ENCODE peak calls at places on chromosomes 7 and 10, in eight cellular contexts. One of them, this sample, is unnamed.

GRCh38 chr10:85900060-85900459 is 466.5 kb downstream of the GRID1 start:
- DNase-seq in thoracic aorta: no peak
- DNase-seq in coronary artery: no peak
- DNase-seq in Panc1: no peak
- DNase-seq in IMR-90: no peak
- DNase-seq in uterus: no peak
- DNase-seq in endothelial cell of umbilical vein: no peak
- DNase-seq in dorsolateral prefrontal cortex: no peak
- DNase-seq in this sample: no peak

GRCh38 chr10:48506147-48506917 is 98.5 kb downstream of the ARHGAP22 start:
- DNase-seq in thoracic aorta: no peak
- DNase-seq in coronary artery: no peak
- DNase-seq in Panc1: no peak
- DNase-seq in IMR-90: peak
- DNase-seq in uterus: no peak
- DNase-seq in endothelial cell of umbilical vein: peak
- DNase-seq in dorsolateral prefrontal cortex: no peak
- DNase-seq in this sample: no peak

GRCh38 chr10:46268076-46268881 is 18.5 kb upstream of the ANTXRL start:
- DNase-seq in thoracic aorta: no peak
- DNase-seq in coronary artery: peak
- DNase-seq in Panc1: no peak
- DNase-seq in IMR-90: no peak
- DNase-seq in uterus: no peak
- DNase-seq in endothelial cell of umbilical vein: no peak
- DNase-seq in dorsolateral prefrontal cortex: no peak
- DNase-seq in this sample: no peak

GRCh38 chr10:8279598-8279997 is 225.1 kb downstream of the GATA3 start:
- DNase-seq in thoracic aorta: no peak
- DNase-seq in coronary artery: no peak
- DNase-seq in Panc1: no peak
- DNase-seq in IMR-90: peak
- DNase-seq in uterus: no peak
- DNase-seq in endothelial cell of umbilical vein: no peak
- DNase-seq in dorsolateral prefrontal cortex: no peak
- DNase-seq in this sample: peak

GRCh38 chr10:129593953-129594352 is 126.9 kb downstream of the MGMT start:
- DNase-seq in thoracic aorta: no peak
- DNase-seq in coronary artery: no peak
- DNase-seq in Panc1: no peak
- DNase-seq in IMR-90: peak
- DNase-seq in uterus: no peak
- DNase-seq in endothelial cell of umbilical vein: no peak
- DNase-seq in dorsolateral prefrontal cortex: no peak
- DNase-seq in this sample: no peak

GRCh38 chr10:16770646-16771045 is 46.6 kb downstream of the RSU1 start:
- DNase-seq in thoracic aorta: no peak
- DNase-seq in coronary artery: no peak
- DNase-seq in Panc1: no peak
- DNase-seq in IMR-90: no peak
- DNase-seq in uterus: no peak
- DNase-seq in endothelial cell of umbilical vein: no peak
- DNase-seq in dorsolateral prefrontal cortex: no peak
- DNase-seq in this sample: no peak

GRCh38 chr7:64183126-64183742 is 23.8 kb upstream of the ZNF735 start:
- DNase-seq in thoracic aorta: no peak
- DNase-seq in coronary artery: no peak
- DNase-seq in Panc1: no peak
- DNase-seq in IMR-90: no peak
- DNase-seq in uterus: no peak
- DNase-seq in endothelial cell of umbilical vein: no peak
- DNase-seq in dorsolateral prefrontal cortex: no peak
- DNase-seq in this sample: no peak

GRCh38 chr10:97463363-97464132 is 17.6 kb downstream of the ZDHHC16 start:
- DNase-seq in thoracic aorta: no peak
- DNase-seq in coronary artery: no peak
- DNase-seq in Panc1: peak
- DNase-seq in IMR-90: peak
- DNase-seq in uterus: peak
- DNase-seq in endothelial cell of umbilical vein: peak
- DNase-seq in dorsolateral prefrontal cortex: no peak
- DNase-seq in this sample: no peak

GRCh38 chr10:130018253-130018652 is 54.2 kb upstream of the EBF3 start:
- DNase-seq in thoracic aorta: no peak
- DNase-seq in coronary artery: peak
- DNase-seq in Panc1: no peak
- DNase-seq in IMR-90: peak
- DNase-seq in uterus: no peak
- DNase-seq in endothelial cell of umbilical vein: no peak
- DNase-seq in dorsolateral prefrontal cortex: no peak
- DNase-seq in this sample: no peak

GRCh38 chr7:105782391-105783063 is 93.9 kb downstream of the ATXN7L1 start:
- DNase-seq in thoracic aorta: no peak
- DNase-seq in coronary artery: no peak
- DNase-seq in Panc1: no peak
- DNase-seq in IMR-90: peak
- DNase-seq in uterus: no peak
- DNase-seq in endothelial cell of umbilical vein: peak
- DNase-seq in dorsolateral prefrontal cortex: no peak
- DNase-seq in this sample: no peak

GRCh38 chr10:101134299-101135127 is 3.4 kb downstream of the TLX1 start:
- DNase-seq in thoracic aorta: no peak
- DNase-seq in coronary artery: no peak
- DNase-seq in Panc1: no peak
- DNase-seq in IMR-90: no peak
- DNase-seq in uterus: no peak
- DNase-seq in endothelial cell of umbilical vein: no peak
- DNase-seq in dorsolateral prefrontal cortex: no peak
- DNase-seq in this sample: no peak

GRCh38 chr10:8532647-8533046 is 478.2 kb downstream of the GATA3 start:
- DNase-seq in thoracic aorta: no peak
- DNase-seq in coronary artery: no peak
- DNase-seq in Panc1: no peak
- DNase-seq in IMR-90: no peak
- DNase-seq in uterus: no peak
- DNase-seq in endothelial cell of umbilical vein: no peak
- DNase-seq in dorsolateral prefrontal cortex: no peak
- DNase-seq in this sample: no peak

GRCh38 chr7:25820432-25821040 is 331.5 kb upstream of the NFE2L3 start:
- DNase-seq in thoracic aorta: no peak
- DNase-seq in coronary artery: no peak
- DNase-seq in Panc1: no peak
- DNase-seq in IMR-90: no peak
- DNase-seq in uterus: no peak
- DNase-seq in endothelial cell of umbilical vein: peak
- DNase-seq in dorsolateral prefrontal cortex: no peak
- DNase-seq in this sample: no peak
- TF ChIP-seq CTCF in thoracic aorta: no peak
- TF ChIP-seq CTCF in coronary artery: no peak
- TF ChIP-seq CTCF in Panc1: peak
- TF ChIP-seq CTCF in IMR-90: peak
- TF ChIP-seq CTCF in uterus: peak
- TF ChIP-seq CTCF in endothelial cell of umbilical vein: peak
- TF ChIP-seq CTCF in dorsolateral prefrontal cortex: peak
- TF ChIP-seq CTCF in this sample: peak

DNA sequence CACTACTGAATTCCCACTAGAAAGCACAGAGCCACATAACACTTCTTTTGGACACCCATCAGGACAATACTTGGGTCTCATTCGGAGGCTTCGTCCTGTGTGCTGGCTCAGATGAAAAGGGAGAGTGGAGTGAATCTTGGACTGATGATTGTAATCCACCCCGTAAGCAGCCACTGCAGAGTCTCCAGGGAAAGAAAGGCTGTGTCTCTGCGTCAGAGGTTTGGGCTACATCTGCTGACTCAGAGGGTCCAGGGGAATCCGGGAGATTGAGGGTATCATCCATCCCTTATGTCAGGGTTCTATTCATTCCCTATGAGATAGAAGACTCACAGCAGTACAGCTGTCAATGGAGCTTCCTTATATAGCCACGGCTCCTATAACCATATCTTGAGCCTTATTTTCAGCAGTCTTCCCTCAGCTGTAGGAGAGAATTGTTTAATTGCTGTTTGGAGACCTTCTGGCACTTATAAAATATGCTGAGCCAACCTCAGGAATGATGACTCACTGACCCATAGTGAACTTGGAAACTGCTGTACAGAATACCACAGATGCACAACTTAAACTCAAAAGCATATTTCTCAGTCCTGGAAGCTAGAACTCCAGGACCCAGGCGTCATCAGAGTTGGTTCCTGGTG is 558.3 kb upstream of the PFKP start:
- DNase-seq in thoracic aorta: no peak
- DNase-seq in coronary artery: no peak
- DNase-seq in Panc1: no peak
- DNase-seq in IMR-90: peak
- DNase-seq in uterus: no peak
- DNase-seq in endothelial cell of umbilical vein: no peak
- DNase-seq in dorsolateral prefrontal cortex: no peak
- DNase-seq in this sample: no peak
- H3K4me3 ChIP-seq in thoracic aorta: no peak
- H3K4me3 ChIP-seq in coronary artery: no peak
- H3K4me3 ChIP-seq in Panc1: no peak
- H3K4me3 ChIP-seq in IMR-90: no peak
- H3K4me3 ChIP-seq in uterus: no peak
- H3K4me3 ChIP-seq in endothelial cell of umbilical vein: no peak
- H3K4me3 ChIP-seq in dorsolateral prefrontal cortex: no peak
- H3K4me3 ChIP-seq in this sample: no peak

DNA sequence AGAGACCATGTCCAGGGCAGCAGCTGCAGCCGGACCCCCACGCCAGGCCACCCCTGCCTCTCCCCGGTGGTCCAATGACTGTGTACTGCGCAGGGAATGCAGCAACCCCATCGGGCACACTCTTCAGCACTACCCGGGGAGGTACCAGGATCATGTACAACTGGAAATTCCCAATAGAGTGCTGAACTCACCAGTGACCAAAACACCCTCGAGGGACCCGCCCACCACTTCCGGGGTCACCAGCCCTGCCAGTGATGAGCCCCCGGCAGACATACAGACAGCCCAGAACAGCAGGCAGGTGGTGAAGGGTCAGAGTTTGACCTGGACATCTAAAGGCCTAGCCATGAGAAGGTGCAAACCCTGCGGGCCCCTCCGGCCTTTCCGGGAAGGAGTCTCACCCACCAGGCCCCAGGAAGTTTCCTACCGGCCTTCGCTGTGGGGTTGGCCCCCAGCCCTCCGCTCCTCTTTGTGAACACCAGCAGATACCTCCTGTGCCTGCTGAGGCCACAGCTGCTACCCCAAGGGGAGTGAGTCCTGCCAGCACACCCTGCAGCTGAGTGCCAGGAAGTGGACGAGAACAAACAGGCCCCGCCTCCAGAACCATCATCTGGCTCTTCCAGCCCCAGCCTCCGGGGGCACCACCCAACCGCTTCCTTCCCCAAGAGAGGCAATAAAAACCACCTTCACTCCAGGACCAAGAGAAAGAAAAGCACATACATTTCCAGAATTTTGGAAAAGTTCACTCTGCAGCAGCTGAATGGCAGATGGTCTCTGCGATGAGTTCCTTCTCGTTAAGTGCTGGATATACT is 5.0 kb upstream of the ANKRD61 start:
- DNase-seq in thoracic aorta: peak
- DNase-seq in coronary artery: no peak
- DNase-seq in Panc1: no peak
- DNase-seq in IMR-90: peak
- DNase-seq in uterus: peak
- DNase-seq in endothelial cell of umbilical vein: peak
- DNase-seq in dorsolateral prefrontal cortex: peak
- DNase-seq in this sample: no peak
- TF ChIP-seq CTCF in thoracic aorta: no peak
- TF ChIP-seq CTCF in coronary artery: no peak
- TF ChIP-seq CTCF in Panc1: no peak
- TF ChIP-seq CTCF in IMR-90: peak
- TF ChIP-seq CTCF in uterus: no peak
- TF ChIP-seq CTCF in endothelial cell of umbilical vein: peak
- TF ChIP-seq CTCF in dorsolateral prefrontal cortex: no peak
- TF ChIP-seq CTCF in this sample: peak

DNA sequence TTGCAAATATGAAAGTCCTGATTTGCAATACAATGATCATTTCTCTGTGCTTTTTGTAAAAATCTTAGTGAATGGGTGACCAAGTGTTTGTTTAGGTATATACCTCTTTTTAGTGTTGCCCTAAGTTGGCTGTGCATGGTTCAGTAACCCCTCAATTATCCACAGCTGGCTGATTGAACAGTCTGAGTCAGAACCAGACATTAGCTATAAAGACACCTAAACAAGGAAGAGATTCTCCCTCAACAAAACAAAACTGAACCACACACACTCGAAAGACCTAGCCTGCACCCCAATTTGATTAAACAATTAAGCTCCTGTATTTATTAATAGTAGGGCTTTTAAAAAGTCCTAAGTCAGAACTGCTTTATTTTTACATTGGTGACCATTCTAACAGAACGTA is 2.8 kb downstream of the RSBN1L start:
- DNase-seq in thoracic aorta: no peak
- DNase-seq in coronary artery: no peak
- DNase-seq in Panc1: no peak
- DNase-seq in IMR-90: no peak
- DNase-seq in uterus: no peak
- DNase-seq in endothelial cell of umbilical vein: peak
- DNase-seq in dorsolateral prefrontal cortex: no peak
- DNase-seq in this sample: no peak
- H3K4me3 ChIP-seq in thoracic aorta: peak
- H3K4me3 ChIP-seq in coronary artery: peak
- H3K4me3 ChIP-seq in Panc1: peak
- H3K4me3 ChIP-seq in IMR-90: no peak
- H3K4me3 ChIP-seq in uterus: no peak
- H3K4me3 ChIP-seq in endothelial cell of umbilical vein: no peak
- H3K4me3 ChIP-seq in dorsolateral prefrontal cortex: peak
- H3K4me3 ChIP-seq in this sample: peak

DNA sequence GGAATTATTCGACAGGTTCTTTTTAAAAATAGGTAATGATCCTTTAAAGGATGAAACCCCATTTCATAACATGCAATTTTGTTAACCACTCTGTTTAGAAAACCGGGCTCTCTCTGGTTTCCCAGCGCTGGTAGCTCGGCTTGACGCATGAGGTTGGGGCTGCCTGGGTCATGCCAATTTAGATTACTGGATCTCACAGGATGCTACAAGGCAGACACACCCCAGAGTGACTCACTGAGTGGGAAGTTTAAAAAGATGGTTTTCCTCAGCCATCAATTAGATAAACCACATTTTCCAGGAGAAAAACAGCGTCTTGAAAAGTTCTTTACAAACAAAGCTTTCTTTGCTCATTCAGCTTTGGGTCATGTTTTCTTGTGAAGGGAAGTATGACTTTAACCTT is 99.7 kb downstream of the EPDR1 start:
- DNase-seq in thoracic aorta: no peak
- DNase-seq in coronary artery: no peak
- DNase-seq in Panc1: no peak
- DNase-seq in IMR-90: no peak
- DNase-seq in uterus: no peak
- DNase-seq in endothelial cell of umbilical vein: no peak
- DNase-seq in dorsolateral prefrontal cortex: no peak
- DNase-seq in this sample: no peak
- TF ChIP-seq CTCF in thoracic aorta: no peak
- TF ChIP-seq CTCF in coronary artery: no peak
- TF ChIP-seq CTCF in Panc1: no peak
- TF ChIP-seq CTCF in IMR-90: no peak
- TF ChIP-seq CTCF in uterus: no peak
- TF ChIP-seq CTCF in endothelial cell of umbilical vein: no peak
- TF ChIP-seq CTCF in dorsolateral prefrontal cortex: no peak
- TF ChIP-seq CTCF in this sample: no peak

GRCh38 chr10:62461120-62461519 is 87.0 kb downstream of the ZNF365 start:
- DNase-seq in thoracic aorta: no peak
- DNase-seq in coronary artery: no peak
- DNase-seq in Panc1: no peak
- DNase-seq in IMR-90: no peak
- DNase-seq in uterus: peak
- DNase-seq in endothelial cell of umbilical vein: no peak
- DNase-seq in dorsolateral prefrontal cortex: peak
- DNase-seq in this sample: no peak
- H3K4me3 ChIP-seq in thoracic aorta: no peak
- H3K4me3 ChIP-seq in coronary artery: no peak
- H3K4me3 ChIP-seq in Panc1: no peak
- H3K4me3 ChIP-seq in IMR-90: no peak
- H3K4me3 ChIP-seq in uterus: no peak
- H3K4me3 ChIP-seq in endothelial cell of umbilical vein: no peak
- H3K4me3 ChIP-seq in dorsolateral prefrontal cortex: no peak
- H3K4me3 ChIP-seq in this sample: no peak